ENCODE peak calls at places on chromosomes 6 and 20, in five cellular contexts. One of them, this sample, is unnamed.

GRCh38 chr6:15362274-15363160 is 116.6 kb downstream of the JARID2 start:
- DNase-seq in WTC11: no peak
- DNase-seq in HT-29: no peak
- DNase-seq in B cell: no peak
- DNase-seq in sciatic nerve: no peak
- DNase-seq in this sample: no peak

GRCh38 chr20:32474009-32474716 is 111.0 kb downstream of the NOL4L start:
- DNase-seq in HT-29: peak
- DNase-seq in WTC11: no peak
- DNase-seq in B cell: no peak
- DNase-seq in sciatic nerve: peak
- DNase-seq in this sample: no peak

GRCh38 chr6:105981002-105981887 is 104.9 kb upstream of the PRDM1 start:
- DNase-seq in B cell: peak
- DNase-seq in HT-29: no peak
- DNase-seq in WTC11: peak
- DNase-seq in sciatic nerve: peak
- DNase-seq in this sample: no peak

GRCh38 chr20:25081730-25082497 is at the start of gene VSX1:
- DNase-seq in sciatic nerve: peak
- DNase-seq in WTC11: peak
- DNase-seq in B cell: no peak
- DNase-seq in HT-29: no peak
- DNase-seq in this sample: no peak

GRCh38 chr6:26075063-26075717 is 12.0 kb upstream of the HFE start:
- DNase-seq in sciatic nerve: no peak
- DNase-seq in B cell: no peak
- DNase-seq in HT-29: no peak
- DNase-seq in WTC11: peak
- DNase-seq in this sample: no peak

GRCh38 chr20:15036938-15037337 is 699.5 kb upstream of the FLRT3 start:
- DNase-seq in HT-29: no peak
- DNase-seq in B cell: no peak
- DNase-seq in sciatic nerve: no peak
- DNase-seq in WTC11: no peak
- DNase-seq in this sample: no peak

GRCh38 chr6:19327246-19327645 is 509.9 kb upstream of the ID4 start:
- DNase-seq in HT-29: no peak
- DNase-seq in WTC11: no peak
- DNase-seq in B cell: no peak
- DNase-seq in sciatic nerve: no peak
- DNase-seq in this sample: no peak

GRCh38 chr20:57274299-57274698 is 7.9 kb upstream of the BMP7 start:
- DNase-seq in sciatic nerve: no peak
- DNase-seq in HT-29: no peak
- DNase-seq in WTC11: no peak
- DNase-seq in B cell: no peak
- DNase-seq in this sample: no peak

GRCh38 chr20:23925789-23926525 is 46.4 kb upstream of the CST5 start:
- DNase-seq in HT-29: no peak
- DNase-seq in WTC11: no peak
- DNase-seq in B cell: no peak
- DNase-seq in sciatic nerve: no peak
- DNase-seq in this sample: no peak

GRCh38 chr6:5764401-5764955 is 242.2 kb downstream of the NRN1 start:
- DNase-seq in HT-29: no peak
- DNase-seq in sciatic nerve: no peak
- DNase-seq in WTC11: no peak
- DNase-seq in B cell: no peak
- DNase-seq in this sample: no peak

GRCh38 chr6:26175428-26176181 is 88.4 kb downstream of the HFE start:
- DNase-seq in HT-29: peak
- DNase-seq in WTC11: peak
- DNase-seq in sciatic nerve: no peak
- DNase-seq in B cell: no peak
- DNase-seq in this sample: no peak

GRCh38 chr20:35724321-35725230 is 17.5 kb downstream of the RBM39 start:
- DNase-seq in HT-29: no peak
- DNase-seq in sciatic nerve: no peak
- DNase-seq in WTC11: no peak
- DNase-seq in B cell: no peak
- DNase-seq in this sample: no peak

GRCh38 chr6:139436521-139437348 is 62.3 kb upstream of the CITED2 start:
- DNase-seq in sciatic nerve: no peak
- DNase-seq in B cell: no peak
- DNase-seq in HT-29: peak
- DNase-seq in WTC11: no peak
- DNase-seq in this sample: no peak

GRCh38 chr6:12008366-12009179 is 3.5 kb upstream of the HIVEP1 start:
- DNase-seq in WTC11: peak
- DNase-seq in HT-29: peak
- DNase-seq in B cell: peak
- DNase-seq in sciatic nerve: peak
- DNase-seq in this sample: peak

GRCh38 chr6:43455034-43455747 is at the start of gene DLK2:
- DNase-seq in HT-29: no peak
- DNase-seq in sciatic nerve: no peak
- DNase-seq in B cell: peak
- DNase-seq in WTC11: peak
- DNase-seq in this sample: no peak

GRCh38 chr6:43950206-43950605 is 177.0 kb downstream of the MRPL14 start:
- DNase-seq in HT-29: no peak
- DNase-seq in B cell: no peak
- DNase-seq in WTC11: no peak
- DNase-seq in sciatic nerve: peak
- DNase-seq in this sample: no peak

GRCh38 chr20:61939691-61940360 is 125.9 kb downstream of the TAF4 start:
- DNase-seq in sciatic nerve: no peak
- DNase-seq in WTC11: peak
- DNase-seq in HT-29: no peak
- DNase-seq in B cell: no peak
- DNase-seq in this sample: no peak

GRCh38 chr20:36754656-36755222 is 8.8 kb upstream of the NDRG3 start:
- DNase-seq in sciatic nerve: no peak
- DNase-seq in HT-29: peak
- DNase-seq in WTC11: peak
- DNase-seq in B cell: peak
- DNase-seq in this sample: peak

GRCh38 chr20:12570371-12570770 is 438.4 kb upstream of the SPTLC3 start:
- DNase-seq in WTC11: peak
- DNase-seq in sciatic nerve: no peak
- DNase-seq in B cell: no peak
- DNase-seq in HT-29: peak
- DNase-seq in this sample: peak

GRCh38 chr20:15487030-15487429 is 1086.2 kb downstream of the KIF16B start:
- DNase-seq in WTC11: no peak
- DNase-seq in sciatic nerve: no peak
- DNase-seq in HT-29: no peak
- DNase-seq in B cell: no peak
- DNase-seq in this sample: no peak

GRCh38 chr6:168125429-168126001 is 46.5 kb upstream of the FRMD1 start:
- DNase-seq in B cell: peak
- DNase-seq in sciatic nerve: no peak
- DNase-seq in WTC11: no peak
- DNase-seq in HT-29: no peak
- DNase-seq in this sample: no peak

GRCh38 chr20:57656821-57657536 is 36.8 kb upstream of the ZBP1 start:
- DNase-seq in HT-29: no peak
- DNase-seq in WTC11: peak
- DNase-seq in B cell: peak
- DNase-seq in sciatic nerve: peak
- DNase-seq in this sample: no peak

GRCh38 chr20:51345601-51346101 is 196.9 kb downstream of the NFATC2 start:
- DNase-seq in HT-29: no peak
- DNase-seq in B cell: no peak
- DNase-seq in sciatic nerve: no peak
- DNase-seq in WTC11: no peak
- DNase-seq in this sample: no peak

GRCh38 chr6:148509789-148510581 is 167.3 kb downstream of the SASH1 start:
- DNase-seq in B cell: no peak
- DNase-seq in HT-29: peak
- DNase-seq in sciatic nerve: no peak
- DNase-seq in WTC11: no peak
- DNase-seq in this sample: no peak

GRCh38 chr6:93318127-93318526 is 101.2 kb downstream of the EPHA7 start:
- DNase-seq in B cell: no peak
- DNase-seq in WTC11: no peak
- DNase-seq in sciatic nerve: no peak
- DNase-seq in HT-29: no peak
- DNase-seq in this sample: no peak

GRCh38 chr20:58012731-58013510 is 215.5 kb downstream of the ANKRD60 start:
- DNase-seq in WTC11: no peak
- DNase-seq in B cell: no peak
- DNase-seq in sciatic nerve: no peak
- DNase-seq in HT-29: no peak
- DNase-seq in this sample: no peak

GRCh38 chr20:25418779-25419178 is 11.3 kb downstream of the GINS1 start:
- DNase-seq in sciatic nerve: no peak
- DNase-seq in WTC11: no peak
- DNase-seq in HT-29: no peak
- DNase-seq in B cell: no peak
- DNase-seq in this sample: no peak

GRCh38 chr20:6123650-6124014 is 802 bp upstream of the FERMT1 start:
- DNase-seq in WTC11: no peak
- DNase-seq in sciatic nerve: no peak
- DNase-seq in HT-29: no peak
- DNase-seq in B cell: no peak
- DNase-seq in this sample: no peak

GRCh38 chr6:41984623-41985022 is 43.0 kb upstream of the CCND3 start:
- DNase-seq in HT-29: no peak
- DNase-seq in WTC11: no peak
- DNase-seq in sciatic nerve: no peak
- DNase-seq in B cell: no peak
- DNase-seq in this sample: no peak

GRCh38 chr20:23477223-23477622 is 13.7 kb upstream of the CST8 start:
- DNase-seq in sciatic nerve: no peak
- DNase-seq in WTC11: no peak
- DNase-seq in B cell: no peak
- DNase-seq in HT-29: no peak
- DNase-seq in this sample: no peak

GRCh38 chr6:69866351-69867074 is at the start of gene COL19A1:
- DNase-seq in B cell: peak
- DNase-seq in HT-29: no peak
- DNase-seq in WTC11: peak
- DNase-seq in sciatic nerve: no peak
- DNase-seq in this sample: no peak

GRCh38 chr6:82396964-82397761 is 33.5 kb downstream of the TPBG start:
- DNase-seq in HT-29: peak
- DNase-seq in sciatic nerve: no peak
- DNase-seq in B cell: no peak
- DNase-seq in WTC11: no peak
- DNase-seq in this sample: no peak

GRCh38 chr6:113893866-113894265 is 36.7 kb downstream of the MARCKS start:
- DNase-seq in WTC11: no peak
- DNase-seq in B cell: no peak
- DNase-seq in sciatic nerve: no peak
- DNase-seq in HT-29: no peak
- DNase-seq in this sample: no peak

GRCh38 chr6:105322499-105323231 is 80.2 kb downstream of the PREP start:
- DNase-seq in B cell: no peak
- DNase-seq in WTC11: no peak
- DNase-seq in HT-29: no peak
- DNase-seq in sciatic nerve: no peak
- DNase-seq in this sample: no peak

GRCh38 chr6:62445521-62445920 is 159.5 kb upstream of the KHDRBS2 start:
- DNase-seq in sciatic nerve: no peak
- DNase-seq in HT-29: no peak
- DNase-seq in WTC11: no peak
- DNase-seq in B cell: no peak
- DNase-seq in this sample: no peak

This sample was measured in iPS DF 19.7.